ENCODE peak calls at places on chromosomes 11 and 22, in nine cellular contexts. One of them, this sample, is unnamed.

GRCh38 chr11:47378011-47378835 is at the start of gene SPI1:
- DNase-seq in CD4-positive, CD25-positive, alpha-beta regulatory T cell: peak; percentile 26
- DNase-seq in memory B cell: peak; percentile 71
- DNase-seq in stimulated activated CD4-positive, alpha-beta T cell treated with anti-CD3 and anti-CD28 coated beads, Interleukin-4, amount 100 ng/mL, for 48 hours: no peak
- DNase-seq in cardiac fibroblast: no peak
- DNase-seq in activated T-helper 1 cell treated with anti-CD3 and anti-CD28 coated beads, Interleukin-2, amount 50 U/mL, for 16 hours: no peak
- DNase-seq in astrocyte of the cerebellum: no peak
- DNase-seq in lower lobe of right lung: peak; percentile 91
- DNase-seq in NCI-H1105 treated with DMSO at 0.1 percent for 48 hours: no peak
- DNase-seq in this sample: no peak

GRCh38 chr22:41445171-41446056 is 1.2 kb downstream of the TOB2 start:
- DNase-seq in astrocyte of the cerebellum: no peak
- DNase-seq in NCI-H1105 treated with DMSO at 0.1 percent for 48 hours: peak; percentile 10
- DNase-seq in lower lobe of right lung: peak; percentile 50
- DNase-seq in memory B cell: no peak
- DNase-seq in CD4-positive, CD25-positive, alpha-beta regulatory T cell: peak; percentile 54
- DNase-seq in activated T-helper 1 cell treated with anti-CD3 and anti-CD28 coated beads, Interleukin-2, amount 50 U/mL, for 16 hours: no peak
- DNase-seq in stimulated activated CD4-positive, alpha-beta T cell treated with anti-CD3 and anti-CD28 coated beads, Interleukin-4, amount 100 ng/mL, for 48 hours: no peak
- DNase-seq in cardiac fibroblast: peak; percentile 26
- DNase-seq in this sample: peak; percentile 24

GRCh38 chr11:44731685-44732411 is 5.1 kb downstream of the TSPAN18 start:
- DNase-seq in memory B cell: no peak
- DNase-seq in stimulated activated CD4-positive, alpha-beta T cell treated with anti-CD3 and anti-CD28 coated beads, Interleukin-4, amount 100 ng/mL, for 48 hours: no peak
- DNase-seq in CD4-positive, CD25-positive, alpha-beta regulatory T cell: no peak
- DNase-seq in activated T-helper 1 cell treated with anti-CD3 and anti-CD28 coated beads, Interleukin-2, amount 50 U/mL, for 16 hours: no peak
- DNase-seq in lower lobe of right lung: no peak
- DNase-seq in cardiac fibroblast: no peak
- DNase-seq in astrocyte of the cerebellum: no peak
- DNase-seq in NCI-H1105 treated with DMSO at 0.1 percent for 48 hours: no peak
- DNase-seq in this sample: no peak

GRCh38 chr11:82996966-82997606 is 74.6 kb downstream of the RAB30 start:
- DNase-seq in astrocyte of the cerebellum: no peak
- DNase-seq in stimulated activated CD4-positive, alpha-beta T cell treated with anti-CD3 and anti-CD28 coated beads, Interleukin-4, amount 100 ng/mL, for 48 hours: no peak
- DNase-seq in memory B cell: peak; percentile 9
- DNase-seq in CD4-positive, CD25-positive, alpha-beta regulatory T cell: peak; percentile 58
- DNase-seq in activated T-helper 1 cell treated with anti-CD3 and anti-CD28 coated beads, Interleukin-2, amount 50 U/mL, for 16 hours: no peak
- DNase-seq in NCI-H1105 treated with DMSO at 0.1 percent for 48 hours: peak; percentile 27
- DNase-seq in lower lobe of right lung: no peak
- DNase-seq in cardiac fibroblast: no peak
- DNase-seq in this sample: peak; percentile 64

GRCh38 chr22:50260801-50261614 is 475 bp downstream of the MAPK12 start:
- DNase-seq in memory B cell: no peak
- DNase-seq in astrocyte of the cerebellum: no peak
- DNase-seq in NCI-H1105 treated with DMSO at 0.1 percent for 48 hours: peak; percentile 23
- DNase-seq in stimulated activated CD4-positive, alpha-beta T cell treated with anti-CD3 and anti-CD28 coated beads, Interleukin-4, amount 100 ng/mL, for 48 hours: peak; percentile 48
- DNase-seq in activated T-helper 1 cell treated with anti-CD3 and anti-CD28 coated beads, Interleukin-2, amount 50 U/mL, for 16 hours: no peak
- DNase-seq in lower lobe of right lung: peak; percentile 68
- DNase-seq in CD4-positive, CD25-positive, alpha-beta regulatory T cell: peak; percentile 48
- DNase-seq in cardiac fibroblast: peak; percentile 71
- DNase-seq in this sample: peak; percentile 66

GRCh38 chr11:18347471-18348125 is 25.2 kb downstream of the GTF2H1 start:
- DNase-seq in stimulated activated CD4-positive, alpha-beta T cell treated with anti-CD3 and anti-CD28 coated beads, Interleukin-4, amount 100 ng/mL, for 48 hours: no peak
- DNase-seq in astrocyte of the cerebellum: no peak
- DNase-seq in cardiac fibroblast: peak; percentile 79
- DNase-seq in CD4-positive, CD25-positive, alpha-beta regulatory T cell: no peak
- DNase-seq in memory B cell: no peak
- DNase-seq in NCI-H1105 treated with DMSO at 0.1 percent for 48 hours: no peak
- DNase-seq in lower lobe of right lung: no peak
- DNase-seq in activated T-helper 1 cell treated with anti-CD3 and anti-CD28 coated beads, Interleukin-2, amount 50 U/mL, for 16 hours: no peak
- DNase-seq in this sample: peak; percentile 74

GRCh38 chr11:15737326-15737725 is 619.0 kb downstream of the SOX6 start:
- DNase-seq in lower lobe of right lung: no peak
- DNase-seq in NCI-H1105 treated with DMSO at 0.1 percent for 48 hours: no peak
- DNase-seq in cardiac fibroblast: peak; percentile 16
- DNase-seq in memory B cell: no peak
- DNase-seq in CD4-positive, CD25-positive, alpha-beta regulatory T cell: no peak
- DNase-seq in stimulated activated CD4-positive, alpha-beta T cell treated with anti-CD3 and anti-CD28 coated beads, Interleukin-4, amount 100 ng/mL, for 48 hours: no peak
- DNase-seq in activated T-helper 1 cell treated with anti-CD3 and anti-CD28 coated beads, Interleukin-2, amount 50 U/mL, for 16 hours: no peak
- DNase-seq in astrocyte of the cerebellum: no peak
- DNase-seq in this sample: no peak

GRCh38 chr11:34823639-34824038 is 92.5 kb downstream of the APIP start:
- DNase-seq in activated T-helper 1 cell treated with anti-CD3 and anti-CD28 coated beads, Interleukin-2, amount 50 U/mL, for 16 hours: no peak
- DNase-seq in CD4-positive, CD25-positive, alpha-beta regulatory T cell: no peak
- DNase-seq in NCI-H1105 treated with DMSO at 0.1 percent for 48 hours: no peak
- DNase-seq in memory B cell: no peak
- DNase-seq in astrocyte of the cerebellum: no peak
- DNase-seq in stimulated activated CD4-positive, alpha-beta T cell treated with anti-CD3 and anti-CD28 coated beads, Interleukin-4, amount 100 ng/mL, for 48 hours: no peak
- DNase-seq in lower lobe of right lung: no peak
- DNase-seq in cardiac fibroblast: no peak
- DNase-seq in this sample: no peak

GRCh38 chr22:46586123-46586519 is 34.1 kb upstream of the GRAMD4 start:
- DNase-seq in cardiac fibroblast: no peak
- DNase-seq in memory B cell: no peak
- DNase-seq in astrocyte of the cerebellum: no peak
- DNase-seq in activated T-helper 1 cell treated with anti-CD3 and anti-CD28 coated beads, Interleukin-2, amount 50 U/mL, for 16 hours: no peak
- DNase-seq in NCI-H1105 treated with DMSO at 0.1 percent for 48 hours: no peak
- DNase-seq in CD4-positive, CD25-positive, alpha-beta regulatory T cell: no peak
- DNase-seq in stimulated activated CD4-positive, alpha-beta T cell treated with anti-CD3 and anti-CD28 coated beads, Interleukin-4, amount 100 ng/mL, for 48 hours: no peak
- DNase-seq in lower lobe of right lung: peak; percentile 42
- DNase-seq in this sample: no peak

GRCh38 chr11:85643255-85643654 is 4.5 kb upstream of the TMEM126A start:
- DNase-seq in NCI-H1105 treated with DMSO at 0.1 percent for 48 hours: no peak
- DNase-seq in astrocyte of the cerebellum: no peak
- DNase-seq in lower lobe of right lung: no peak
- DNase-seq in stimulated activated CD4-positive, alpha-beta T cell treated with anti-CD3 and anti-CD28 coated beads, Interleukin-4, amount 100 ng/mL, for 48 hours: no peak
- DNase-seq in cardiac fibroblast: no peak
- DNase-seq in memory B cell: no peak
- DNase-seq in CD4-positive, CD25-positive, alpha-beta regulatory T cell: no peak
- DNase-seq in activated T-helper 1 cell treated with anti-CD3 and anti-CD28 coated beads, Interleukin-2, amount 50 U/mL, for 16 hours: no peak
- DNase-seq in this sample: no peak

GRCh38 chr22:30381250-30381649 is 6.0 kb downstream of the RNF215 start:
- DNase-seq in CD4-positive, CD25-positive, alpha-beta regulatory T cell: no peak
- DNase-seq in NCI-H1105 treated with DMSO at 0.1 percent for 48 hours: no peak
- DNase-seq in cardiac fibroblast: no peak
- DNase-seq in lower lobe of right lung: no peak
- DNase-seq in activated T-helper 1 cell treated with anti-CD3 and anti-CD28 coated beads, Interleukin-2, amount 50 U/mL, for 16 hours: no peak
- DNase-seq in memory B cell: no peak
- DNase-seq in stimulated activated CD4-positive, alpha-beta T cell treated with anti-CD3 and anti-CD28 coated beads, Interleukin-4, amount 100 ng/mL, for 48 hours: no peak
- DNase-seq in astrocyte of the cerebellum: no peak
- DNase-seq in this sample: no peak

GRCh38 chr11:108616549-108616948 is 23.0 kb upstream of the EXPH5 start:
- DNase-seq in NCI-H1105 treated with DMSO at 0.1 percent for 48 hours: no peak
- DNase-seq in astrocyte of the cerebellum: peak; percentile 69
- DNase-seq in lower lobe of right lung: no peak
- DNase-seq in CD4-positive, CD25-positive, alpha-beta regulatory T cell: no peak
- DNase-seq in memory B cell: no peak
- DNase-seq in stimulated activated CD4-positive, alpha-beta T cell treated with anti-CD3 and anti-CD28 coated beads, Interleukin-4, amount 100 ng/mL, for 48 hours: no peak
- DNase-seq in activated T-helper 1 cell treated with anti-CD3 and anti-CD28 coated beads, Interleukin-2, amount 50 U/mL, for 16 hours: no peak
- DNase-seq in cardiac fibroblast: peak; percentile 96
- DNase-seq in this sample: peak; percentile 87

GRCh38 chr22:25840162-25840561 is 98.2 kb downstream of the MYO18B start:
- DNase-seq in activated T-helper 1 cell treated with anti-CD3 and anti-CD28 coated beads, Interleukin-2, amount 50 U/mL, for 16 hours: no peak
- DNase-seq in memory B cell: no peak
- DNase-seq in lower lobe of right lung: no peak
- DNase-seq in NCI-H1105 treated with DMSO at 0.1 percent for 48 hours: no peak
- DNase-seq in astrocyte of the cerebellum: no peak
- DNase-seq in stimulated activated CD4-positive, alpha-beta T cell treated with anti-CD3 and anti-CD28 coated beads, Interleukin-4, amount 100 ng/mL, for 48 hours: no peak
- DNase-seq in CD4-positive, CD25-positive, alpha-beta regulatory T cell: no peak
- DNase-seq in cardiac fibroblast: no peak
- DNase-seq in this sample: no peak

GRCh38 chr22:24091551-24092420 is 80.7 kb downstream of the CABIN1 start:
- DNase-seq in activated T-helper 1 cell treated with anti-CD3 and anti-CD28 coated beads, Interleukin-2, amount 50 U/mL, for 16 hours: no peak
- DNase-seq in memory B cell: no peak
- DNase-seq in CD4-positive, CD25-positive, alpha-beta regulatory T cell: no peak
- DNase-seq in lower lobe of right lung: no peak
- DNase-seq in astrocyte of the cerebellum: no peak
- DNase-seq in stimulated activated CD4-positive, alpha-beta T cell treated with anti-CD3 and anti-CD28 coated beads, Interleukin-4, amount 100 ng/mL, for 48 hours: no peak
- DNase-seq in cardiac fibroblast: no peak
- DNase-seq in NCI-H1105 treated with DMSO at 0.1 percent for 48 hours: no peak
- DNase-seq in this sample: no peak

GRCh38 chr11:110883266-110883665 is 171.0 kb upstream of the ARHGAP20 start:
- DNase-seq in memory B cell: no peak
- DNase-seq in lower lobe of right lung: no peak
- DNase-seq in cardiac fibroblast: peak; percentile 40
- DNase-seq in NCI-H1105 treated with DMSO at 0.1 percent for 48 hours: no peak
- DNase-seq in astrocyte of the cerebellum: no peak
- DNase-seq in stimulated activated CD4-positive, alpha-beta T cell treated with anti-CD3 and anti-CD28 coated beads, Interleukin-4, amount 100 ng/mL, for 48 hours: no peak
- DNase-seq in CD4-positive, CD25-positive, alpha-beta regulatory T cell: no peak
- DNase-seq in activated T-helper 1 cell treated with anti-CD3 and anti-CD28 coated beads, Interleukin-2, amount 50 U/mL, for 16 hours: no peak
- DNase-seq in this sample: peak; percentile 15

GRCh38 chr11:12785901-12786300 is 111.7 kb downstream of the TEAD1 start:
- DNase-seq in NCI-H1105 treated with DMSO at 0.1 percent for 48 hours: peak; percentile 97
- DNase-seq in stimulated activated CD4-positive, alpha-beta T cell treated with anti-CD3 and anti-CD28 coated beads, Interleukin-4, amount 100 ng/mL, for 48 hours: no peak
- DNase-seq in cardiac fibroblast: no peak
- DNase-seq in memory B cell: no peak
- DNase-seq in CD4-positive, CD25-positive, alpha-beta regulatory T cell: no peak
- DNase-seq in activated T-helper 1 cell treated with anti-CD3 and anti-CD28 coated beads, Interleukin-2, amount 50 U/mL, for 16 hours: no peak
- DNase-seq in lower lobe of right lung: no peak
- DNase-seq in astrocyte of the cerebellum: no peak
- DNase-seq in this sample: no peak

GRCh38 chr22:20979243-20979809 is 2.8 kb upstream of the LZTR1 start:
- DNase-seq in lower lobe of right lung: peak; percentile 92
- DNase-seq in stimulated activated CD4-positive, alpha-beta T cell treated with anti-CD3 and anti-CD28 coated beads, Interleukin-4, amount 100 ng/mL, for 48 hours: peak; percentile 68
- DNase-seq in CD4-positive, CD25-positive, alpha-beta regulatory T cell: peak; percentile 57
- DNase-seq in activated T-helper 1 cell treated with anti-CD3 and anti-CD28 coated beads, Interleukin-2, amount 50 U/mL, for 16 hours: no peak
- DNase-seq in NCI-H1105 treated with DMSO at 0.1 percent for 48 hours: no peak
- DNase-seq in cardiac fibroblast: peak; percentile 83
- DNase-seq in astrocyte of the cerebellum: no peak
- DNase-seq in memory B cell: peak; percentile 58
- DNase-seq in this sample: peak; percentile 77